ENCODE peak calls at places on chromosome 1, in five cellular contexts. C is right atrium auricular region; K is GF-D8; V is stimulated activated CD8-positive, alpha-beta memory T cell treated with anti-CD3 and anti-CD28 coated beads, Interleukin-4, amount 100 ng/mL, for 4 hours; I is caudate nucleus. A is an unnamed sample.

GRCh38 chr1:151639466-151639865 is 27.6 kb downstream of the SNX27 start:
- DNase-seq in C (no peak), K (no peak), V (no peak), I (no peak), A (no peak)

GRCh38 chr1:46187106-46187869 is 10.9 kb downstream of the POMGNT1 start:
- DNase-seq in C (no peak), K (no peak), V (no peak), I (no peak), A (no peak)

GRCh38 chr1:204404629-204405028 is 7.0 kb downstream of the PPP1R15B start:
- DNase-seq in C (no peak), K (no peak), V (no peak), I (no peak), A (no peak)

GRCh38 chr1:225926551-225927113 is 2.6 kb upstream of the PYCR2 start:
- DNase-seq in C (no peak), K (peak), V (no peak), I (no peak), A (peak)

GRCh38 chr1:157307491-157307890 is 169.3 kb upstream of the ETV3 start:
- DNase-seq in C (no peak), K (no peak), V (no peak), I (no peak), A (no peak)

GRCh38 chr1:183303901-183304300 is 114.3 kb downstream of the NMNAT2 start:
- DNase-seq in C (no peak), K (no peak), V (no peak), I (no peak), A (no peak)

GRCh38 chr1:47415728-47416318 is at the start of gene FOXE3:
- DNase-seq in C (no peak), K (no peak), V (no peak), I (no peak), A (no peak)

GRCh38 chr1:224781800-224782199 is 147.7 kb upstream of the DNAH14 start:
- DNase-seq in C (no peak), K (no peak), V (no peak), I (no peak), A (no peak)

GRCh38 chr1:157691285-157691920 is 9.2 kb downstream of the FCRL3 start:
- DNase-seq in C (no peak), K (no peak), V (no peak), I (no peak), A (peak)

GRCh38 chr1:31802190-31803150 is 13.4 kb downstream of the SPOCD1 start:
- DNase-seq in C (peak), K (no peak), V (no peak), I (no peak), A (no peak)

GRCh38 chr1:17109897-17110554 is 9.2 kb downstream of the PADI2 start:
- DNase-seq in C (no peak), K (no peak), V (no peak), I (peak), A (no peak)

GRCh38 chr1:243946946-243947345 is 96.9 kb upstream of the AKT3 start:
- DNase-seq in C (no peak), K (no peak), V (no peak), I (no peak), A (no peak)

GRCh38 chr1:211247921-211248320 is 11.2 kb upstream of the RCOR3 start:
- DNase-seq in C (no peak), K (no peak), V (no peak), I (no peak), A (no peak)

GRCh38 chr1:155136728-155137127 is 1.1 kb downstream of the SLC50A1 start:
- DNase-seq in C (no peak), K (peak), V (no peak), I (no peak), A (no peak)

GRCh38 chr1:234271243-234271606 is 102.0 kb upstream of the COA6 start:
- DNase-seq in C (no peak), K (no peak), V (no peak), I (no peak), A (no peak)

GRCh38 chr1:59427155-59427554 is 130.3 kb downstream of the FGGY start:
- DNase-seq in C (no peak), K (no peak), V (no peak), I (no peak), A (no peak)

GRCh38 chr1:199295102-199295501 is 656.3 kb downstream of the PTPRC start:
- DNase-seq in C (no peak), K (no peak), V (no peak), I (no peak), A (no peak)

GRCh38 chr1:95118019-95118499 is 904 bp downstream of the TLCD4 start:
- DNase-seq in C (no peak), K (no peak), V (no peak), I (no peak), A (no peak)

GRCh38 chr1:46815133-46815532 is 16.3 kb downstream of the CYP4B1 start:
- DNase-seq in C (no peak), K (no peak), V (no peak), I (no peak), A (no peak)

GRCh38 chr1:6033986-6034749 is 11.5 kb upstream of the KCNAB2 start:
- DNase-seq in C (no peak), K (no peak), V (no peak), I (peak), A (no peak)

GRCh38 chr1:157189096-157189495 is 50.9 kb upstream of the ETV3 start:
- DNase-seq in C (peak), K (no peak), V (no peak), I (no peak), A (no peak)

GRCh38 chr1:4425892-4426291 is 228.5 kb upstream of the AJAP1 start:
- DNase-seq in C (no peak), K (no peak), V (no peak), I (no peak), A (no peak)

GRCh38 chr1:178531897-178532296 is 19.0 kb downstream of the TEX35 start:
- DNase-seq in C (no peak), K (no peak), V (no peak), I (no peak), A (no peak)

GRCh38 chr1:205324781-205325180 is 3.2 kb upstream of the NUAK2 start:
- DNase-seq in C (no peak), K (no peak), V (no peak), I (no peak), A (no peak)

GRCh38 chr1:5503556-5504363 is 488.5 kb downstream of the NPHP4 start:
- DNase-seq in C (no peak), K (no peak), V (no peak), I (no peak), A (no peak)

GRCh38 chr1:3066250-3066711 is 2.7 kb upstream of the PRDM16 start:
- DNase-seq in C (no peak), K (no peak), V (no peak), I (no peak), A (no peak)

GRCh38 chr1:159817276-159818041 is 9.2 kb upstream of the SLAMF8 start:
- DNase-seq in C (no peak), K (peak), V (no peak), I (no peak), A (no peak)

GRCh38 chr1:200550367-200550766 is 70.2 kb downstream of the KIF14 start:
- DNase-seq in C (no peak), K (no peak), V (no peak), I (no peak), A (no peak)

GRCh38 chr1:215704089-215704860 is 137.2 kb downstream of the KCTD3 start:
- DNase-seq in C (no peak), K (no peak), V (no peak), I (no peak), A (peak)

GRCh38 chr1:88701275-88701674 is 17.2 kb downstream of the PKN2 start:
- DNase-seq in C (no peak), K (peak), V (no peak), I (no peak), A (peak)

GRCh38 chr1:167669209-167670139 is 39.4 kb downstream of the RCSD1 start:
- DNase-seq in C (no peak), K (peak), V (no peak), I (no peak), A (peak)

GRCh38 chr1:94753171-94753972 is 66.8 kb upstream of the SLC44A3 start:
- DNase-seq in C (no peak), K (no peak), V (no peak), I (no peak), A (no peak)

GRCh38 chr1:211579434-211580302 is 707 bp upstream of the SLC30A1 start:
- DNase-seq in C (peak), K (peak), V (peak), I (no peak), A (peak)

GRCh38 chr1:45929257-45929687 is 125.9 kb downstream of the MAST2 start:
- DNase-seq in C (no peak), K (peak), V (no peak), I (no peak), A (peak)

GRCh38 chr1:12475158-12475934 is 142.7 kb downstream of the DHRS3 start:
- DNase-seq in C (no peak), K (no peak), V (no peak), I (no peak), A (peak)

GRCh38 chr1:37274491-37274890 is 199.9 kb upstream of the ZC3H12A start:
- DNase-seq in C (no peak), K (no peak), V (no peak), I (no peak), A (no peak)

GRCh38 chr1:115201598-115201997 is 112.3 kb upstream of the TSPAN2 start:
- DNase-seq in C (no peak), K (no peak), V (no peak), I (no peak), A (no peak)

GRCh38 chr1:215052656-215053055 is 29.9 kb upstream of the KCNK2 start:
- DNase-seq in C (no peak), K (no peak), V (no peak), I (no peak), A (no peak)

GRCh38 chr1:102853701-102854187 is 254.6 kb downstream of the COL11A1 start:
- DNase-seq in C (no peak), K (no peak), V (no peak), I (no peak), A (no peak)